ENCODE peak calls at places on chromosomes 1 and 21, in four cellular contexts. S, T, P and H are unnamed samples.

GRCh38 chr1:202968895-202969295 is 1.8 kb upstream of the CYB5R1 start:
- DNase-seq in S (no peak), T (no peak), P (peak; percentile 70), H (peak; percentile 73)

GRCh38 chr1:15207829-15208429 is 39.1 kb upstream of the FHAD1 start:
- DNase-seq in S (no peak), T (no peak), P (no peak), H (no peak)

GRCh38 chr21:45248893-45249381 is 38.8 kb downstream of the POFUT2 start:
- DNase-seq in S (no peak), T (no peak), P (peak; percentile 59), H (peak; percentile 36)

GRCh38 chr1:208207388-208208131 is 36.6 kb downstream of the PLXNA2 start:
- DNase-seq in S (no peak), T (no peak), P (peak; percentile 88), H (peak; percentile 99)

GRCh38 chr1:42747125-42747524 is 7.1 kb upstream of the CLDN19 start:
- DNase-seq in S (no peak), T (no peak), P (no peak), H (peak; percentile 23)

GRCh38 chr1:21335750-21336168 is 45.5 kb upstream of the ECE1 start:
- DNase-seq in S (no peak), T (peak; percentile 46), P (no peak), H (no peak)

GRCh38 chr1:232880354-232880753 is 70.1 kb upstream of the NTPCR start:
- DNase-seq in S (no peak), T (no peak), P (no peak), H (peak; percentile 56)

GRCh38 chr1:43441894-43442632 is 11.7 kb downstream of the HYI start:
- DNase-seq in S (no peak), T (peak; percentile 62), P (no peak), H (no peak)

GRCh38 chr1:160997323-160998038 is 23.5 kb downstream of the F11R start:
- DNase-seq in S (no peak), T (peak; percentile 70), P (peak; percentile 79), H (peak; percentile 77)

GRCh38 chr1:89356658-89357400 is 7.0 kb upstream of the GBP6 start:
- DNase-seq in S (peak; percentile 40), T (no peak), P (no peak), H (peak; percentile 40)

GRCh38 chr1:118984086-118984989 is 3.8 kb downstream of the TBX15 start:
- DNase-seq in S (no peak), T (no peak), P (no peak), H (no peak)

GRCh38 chr1:55363261-55363660 is 148.1 kb upstream of the USP24 start:
- DNase-seq in S (no peak), T (no peak), P (no peak), H (peak; percentile 57)

GRCh38 chr1:182279724-182280506 is 111.7 kb downstream of the GLUL start:
- DNase-seq in S (no peak), T (no peak), P (no peak), H (no peak)

GRCh38 chr1:235069577-235070563 is 58.8 kb downstream of the TOMM20 start:
- DNase-seq in S (peak; percentile 93), T (peak; percentile 81), P (peak; percentile 82), H (peak; percentile 74)

GRCh38 chr1:201648911-201649775 is 110.2 kb downstream of the NAV1 start:
- DNase-seq in S (no peak), T (no peak), P (no peak), H (peak; percentile 26)

GRCh38 chr21:33217168-33217567 is 12.6 kb upstream of the IFNAR2 start:
- DNase-seq in S (no peak), T (no peak), P (no peak), H (no peak)

GRCh38 chr1:179314928-179315327 is 21.3 kb downstream of the SOAT1 start:
- DNase-seq in S (no peak), T (no peak), P (no peak), H (peak; percentile 6)

GRCh38 chr21:34974162-34974981 is 74.7 kb downstream of the RUNX1 start:
- DNase-seq in S (peak; percentile 36), T (no peak), P (no peak), H (no peak)

GRCh38 chr1:71738256-71738655 is 544.1 kb downstream of the NEGR1 start:
- DNase-seq in S (no peak), T (no peak), P (no peak), H (no peak)

GRCh38 chr1:230499496-230499895 is 73.4 kb upstream of the PGBD5 start:
- DNase-seq in S (no peak), T (no peak), P (no peak), H (no peak)

GRCh38 chr1:116375165-116375883 is 2.3 kb downstream of the ATP1A1 start:
- DNase-seq in S (no peak), T (no peak), P (no peak), H (peak; percentile 47)

GRCh38 chr1:54803761-54804470 is 2.8 kb upstream of the TTC22 start:
- DNase-seq in S (no peak), T (no peak), P (peak; percentile 66), H (peak; percentile 49)

GRCh38 chr1:29133861-29134694 is 10.4 kb upstream of the TMEM200B start:
- DNase-seq in S (no peak), T (no peak), P (no peak), H (no peak)

GRCh38 chr1:110880708-110881374 is 7.9 kb downstream of the CD53 start:
- DNase-seq in S (no peak), T (no peak), P (no peak), H (no peak)

GRCh38 chr1:151720974-151721787 is at the start of gene RIIAD1:
- DNase-seq in S (no peak), T (peak; percentile 74), P (no peak), H (no peak)

GRCh38 chr1:63906053-63906704 is 132.4 kb downstream of the ROR1 start:
- DNase-seq in S (no peak), T (no peak), P (no peak), H (no peak)

GRCh38 chr1:246067432-246068021 is 439.6 kb downstream of the SMYD3 start:
- DNase-seq in S (no peak), T (no peak), P (no peak), H (no peak)

GRCh38 chr1:208004851-208005250 is 93.9 kb upstream of the CD34 start:
- DNase-seq in S (no peak), T (no peak), P (no peak), H (peak; percentile 45)

GRCh38 chr1:179082308-179083030 is 599 bp downstream of the TOR3A start:
- DNase-seq in S (no peak), T (no peak), P (peak; percentile 65), H (no peak)

DNA sequence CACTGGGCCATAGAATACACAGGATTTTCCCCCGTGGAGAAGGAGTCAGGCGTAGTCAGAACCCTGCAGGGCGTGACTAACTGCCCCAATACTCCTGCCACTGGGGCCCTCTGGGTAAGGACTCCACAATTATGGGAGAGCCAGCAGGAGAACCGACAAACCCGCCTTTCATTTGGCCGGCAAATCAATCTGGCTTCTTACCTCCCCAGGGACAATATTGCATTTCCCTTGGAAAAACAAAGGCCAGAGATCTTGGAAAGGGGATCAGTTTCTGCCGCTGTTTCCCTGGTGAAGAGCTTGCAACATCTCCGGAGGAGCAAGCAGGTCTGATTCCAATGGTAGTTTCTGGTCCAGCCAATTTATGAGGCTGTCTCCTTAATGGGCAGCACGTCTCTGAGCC is 4.5 kb downstream of the TRABD2B start:
- DNase-seq in S (no peak), T (no peak), P (peak; percentile 82), H (peak; percentile 25)
- H3K4me3 ChIP-seq in S (peak overlapping the region; percentile 91), T (no peak overlapping the region), P (peak overlapping the region; percentile 1), H (no peak overlapping the region)

GRCh38 chr1:220544901-220545303 is 17.0 kb downstream of the MARK1 start:
- DNase-seq in S (no peak), T (no peak), P (no peak), H (no peak)
- TF ChIP-seq CTCF in S (peak; percentile 45), T (no peak), P (no peak), H (peak; percentile 12)

DNA sequence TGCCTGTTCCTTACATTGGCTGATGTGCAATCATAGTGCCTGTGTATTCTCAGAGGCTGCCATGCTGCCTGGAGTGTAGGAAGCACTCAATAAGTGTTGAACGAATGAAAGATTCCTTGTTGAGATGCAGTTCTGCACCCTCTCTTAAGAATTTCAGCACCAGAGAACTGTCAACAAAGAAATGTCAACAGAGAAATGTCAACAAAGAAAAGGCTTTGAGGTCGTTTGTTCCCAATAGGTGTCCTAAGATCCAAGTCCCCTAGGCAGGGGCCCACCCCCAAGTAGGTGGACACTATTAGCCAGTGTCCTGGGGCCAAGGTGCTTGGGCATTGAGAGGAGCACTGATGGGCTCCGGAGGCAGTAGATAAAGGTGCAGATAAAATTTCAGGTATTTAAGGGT is 12.6 kb downstream of the KCND3 start:
- DNase-seq in S (no peak), T (no peak), P (no peak), H (no peak)
- H3K4me3 ChIP-seq in S (no peak overlapping the region), T (no peak overlapping the region), P (no peak overlapping the region), H (no peak overlapping the region)

GRCh38 chr1:219126267-219126862 is 47.3 kb upstream of the LYPLAL1 start:
- DNase-seq in S (no peak), T (no peak), P (no peak), H (peak; percentile 52)

GRCh38 chr1:219128957-219129356 is 44.7 kb upstream of the LYPLAL1 start:
- DNase-seq in S (no peak), T (no peak), P (no peak), H (no peak)

GRCh38 chr1:219123041-219123440 is 50.6 kb upstream of the LYPLAL1 start:
- DNase-seq in S (no peak), T (no peak), P (no peak), H (peak; percentile 56)

GRCh38 chr1:219124163-219124562 is 49.5 kb upstream of the LYPLAL1 start:
- DNase-seq in S (no peak), T (no peak), P (no peak), H (no peak)

GRCh38 chr1:219125342-219125741 is 48.3 kb upstream of the LYPLAL1 start:
- DNase-seq in S (no peak), T (no peak), P (no peak), H (no peak)
- TF ChIP-seq CTCF in S (no peak), T (no peak), P (no peak), H (no peak)

GRCh38 chr1:17118268-17118667 is 983 bp downstream of the PADI2 start:
- DNase-seq in S (no peak), T (no peak), P (no peak), H (no peak)
- H3K4me3 ChIP-seq in S (peak overlapping the region; percentile 52), T (no peak overlapping the region), P (no peak overlapping the region), H (no peak overlapping the region)

GRCh38 chr1:204478166-204478899 is 16.3 kb downstream of the PIK3C2B start:
- DNase-seq in S (no peak), T (no peak), P (no peak), H (no peak)
- TF ChIP-seq CTCF in S (no peak), T (no peak), P (no peak), H (no peak)